ENCODE peak calls at places on chromosomes 13 and 19, in ten cellular contexts. A is stimulated activated CD8-positive, alpha-beta memory T cell treated with anti-CD3 and anti-CD28 coated beads, Interleukin-2, amount 100 ng/mL, for 48 hours; V is AG04450; D is stimulated activated naive CD8-positive, alpha-beta T cell treated with anti-CD3 and anti-CD28 coated beads, Interleukin-15, amount 100 ng/mL, for 72 hours; W is hypothalamus; U is ACHN; S is GM12865; T is globus pallidus; J is NCI-H2107; Z is GM18507. X is an unnamed sample.

GRCh38 chr13:113547248-113547971 is 37.1 kb upstream of the TFDP1 start:
- DNase-seq in S (no peak), Z (no peak), D (no peak), W (no peak), T (no peak), A (no peak), U (no peak), J (no peak), V (no peak), X (no peak)

GRCh38 chr19:1001538-1002166 is 1.4 kb downstream of the GRIN3B start:
- DNase-seq in J (no peak), D (peak), V (no peak), A (peak), Z (peak), T (no peak), W (no peak), S (peak), U (peak), X (no peak)

GRCh38 chr19:44476559-44477408 is 23.5 kb downstream of the ZNF180 start:
- DNase-seq in T (no peak), V (no peak), U (peak), A (no peak), J (no peak), S (peak), D (peak), Z (no peak), W (no peak), X (no peak)

GRCh38 chr13:41004875-41005693 is 14.0 kb downstream of the ELF1 start:
- DNase-seq in W (no peak), S (peak), U (no peak), D (no peak), V (no peak), Z (no peak), T (no peak), J (no peak), A (no peak), X (no peak)

GRCh38 chr19:10975374-10976036 is 14.7 kb downstream of the SMARCA4 start:
- DNase-seq in T (no peak), U (no peak), A (no peak), V (no peak), J (no peak), D (no peak), W (no peak), Z (no peak), S (no peak), X (no peak)

GRCh38 chr13:59038824-59039223 is 1124.9 kb downstream of the DIAPH3 start:
- DNase-seq in V (no peak), T (no peak), W (no peak), A (no peak), S (no peak), Z (no peak), U (peak), D (no peak), J (peak), X (no peak)

GRCh38 chr13:102817241-102817640 is 18.3 kb downstream of the BIVM start:
- DNase-seq in J (no peak), T (no peak), S (no peak), W (no peak), A (no peak), D (no peak), U (no peak), V (no peak), Z (no peak), X (no peak)

GRCh38 chr19:45275370-45275971 is 24.4 kb downstream of the MARK4 start:
- DNase-seq in U (no peak), J (no peak), W (no peak), D (no peak), A (no peak), Z (no peak), S (no peak), V (no peak), T (no peak), X (no peak)

GRCh38 chr19:41868120-41868988 is 8.3 kb downstream of the RPS19 start:
- DNase-seq in V (no peak), A (no peak), T (no peak), J (peak), W (no peak), D (no peak), U (no peak), S (no peak), Z (no peak), X (no peak)

GRCh38 chr19:10811391-10812111 is 24.5 kb downstream of the TMED1 start:
- DNase-seq in W (no peak), V (no peak), Z (no peak), J (no peak), A (no peak), S (no peak), D (no peak), T (no peak), U (no peak), X (no peak)

GRCh38 chr19:45169602-45170001 is 8.4 kb downstream of the TRAPPC6A start:
- DNase-seq in W (no peak), T (no peak), J (no peak), D (no peak), V (no peak), A (no peak), Z (no peak), S (no peak), U (no peak), X (no peak)

GRCh38 chr13:80033286-80033685 is 307.6 kb downstream of the SPRY2 start:
- DNase-seq in W (no peak), D (no peak), Z (no peak), T (no peak), A (no peak), U (no peak), S (no peak), V (no peak), J (no peak), X (no peak)

GRCh38 chr13:76000131-76000530 is 364.0 kb downstream of the LMO7 start:
- DNase-seq in T (no peak), D (no peak), V (no peak), A (no peak), S (no peak), Z (no peak), J (no peak), W (no peak), U (no peak), X (no peak)

GRCh38 chr13:105370011-105370645 is 1165.3 kb downstream of the EFNB2 start:
- DNase-seq in W (no peak), T (no peak), A (no peak), S (no peak), Z (no peak), D (no peak), V (no peak), J (no peak), U (no peak), X (no peak)

GRCh38 chr13:20891034-20891433 is 11.5 kb downstream of the XPO4 start:
- DNase-seq in T (no peak), U (no peak), A (no peak), S (no peak), V (no peak), W (no peak), J (no peak), Z (no peak), D (no peak), X (no peak)

GRCh38 chr13:104442541-104442940 is 1376.3 kb upstream of the SLC10A2 start:
- DNase-seq in V (no peak), S (no peak), W (no peak), D (no peak), J (no peak), T (no peak), U (no peak), Z (no peak), A (no peak), X (no peak)

GRCh38 chr13:109745702-109746101 is 40.7 kb downstream of the IRS2 start:
- DNase-seq in U (no peak), T (no peak), Z (no peak), D (no peak), A (no peak), W (no peak), V (no peak), S (no peak), J (no peak), X (no peak)

GRCh38 chr19:47471733-47472457 is at the start of gene SLC8A2:
- DNase-seq in W (peak), U (peak), V (peak), T (no peak), S (peak), D (peak), A (peak), J (no peak), Z (no peak), X (no peak)

GRCh38 chr13:45833663-45834062 is 17.9 kb downstream of the SIAH3 start:
- DNase-seq in J (no peak), W (peak), S (no peak), T (peak), D (no peak), Z (no peak), U (peak), V (no peak), A (no peak), X (no peak)

GRCh38 chr19:46776927-46777911 is 11.2 kb downstream of the SLC1A5 start:
- DNase-seq in J (no peak), V (no peak), W (no peak), S (no peak), Z (no peak), T (no peak), D (no peak), U (no peak), A (peak), X (no peak)

GRCh38 chr13:85148009-85148408 is 651.2 kb downstream of the SLITRK6 start:
- DNase-seq in S (no peak), T (peak), V (no peak), U (no peak), A (no peak), J (peak), Z (no peak), W (no peak), D (no peak), X (no peak)

GRCh38 chr19:13978306-13978705 is 26.0 kb downstream of the DCAF15 start:
- DNase-seq in A (peak), S (no peak), Z (no peak), D (peak), V (no peak), J (no peak), T (peak), W (no peak), U (no peak), X (no peak)

GRCh38 chr13:48235100-48235813 is 2.3 kb downstream of the ITM2B start:
- DNase-seq in S (peak), U (peak), W (no peak), D (no peak), T (peak), V (no peak), Z (peak), J (no peak), A (no peak), X (no peak)

GRCh38 chr13:83508905-83509304 is 373.4 kb downstream of the SLITRK1 start:
- DNase-seq in Z (no peak), U (no peak), A (no peak), S (no peak), J (no peak), T (no peak), D (no peak), V (no peak), W (no peak), X (no peak)

GRCh38 chr19:43525836-43526771 is 897 bp downstream of the ETHE1 start:
- DNase-seq in T (no peak), V (no peak), A (no peak), S (peak), J (no peak), D (no peak), W (no peak), Z (no peak), U (no peak), X (no peak)

GRCh38 chr13:44806841-44807240 is 182.4 kb downstream of the NUFIP1 start:
- DNase-seq in A (no peak), U (no peak), Z (no peak), S (no peak), V (no peak), W (no peak), J (no peak), D (no peak), T (peak), X (no peak)

GRCh38 chr13:46509981-46510380 is 43.0 kb upstream of the LRCH1 start:
- DNase-seq in W (no peak), T (no peak), A (no peak), U (no peak), V (no peak), D (no peak), Z (no peak), S (no peak), J (no peak), X (no peak)

GRCh38 chr19:2213799-2214198 is 22.3 kb downstream of the PLEKHJ1 start:
- DNase-seq in J (no peak), V (no peak), W (no peak), U (no peak), A (no peak), S (no peak), T (peak), Z (no peak), D (no peak), X (no peak)

GRCh38 chr13:110138009-110138699 is 168.8 kb downstream of the COL4A1 start:
- DNase-seq in Z (peak), D (peak), V (no peak), S (peak), W (no peak), T (no peak), J (peak), U (peak), A (peak), X (peak)

GRCh38 chr13:112603641-112604220 is 15.8 kb upstream of the TUBGCP3 start:
- DNase-seq in U (no peak), V (no peak), Z (no peak), D (no peak), T (no peak), J (no peak), S (no peak), A (no peak), W (no peak), X (no peak)

GRCh38 chr13:62747629-62748028 is 1332.0 kb upstream of the PCDH20 start:
- DNase-seq in Z (no peak), V (no peak), D (no peak), A (no peak), U (peak), S (no peak), T (no peak), W (no peak), J (no peak), X (no peak)

GRCh38 chr19:27774827-27775226 is 1438.1 kb downstream of the UQCRFS1 start:
- DNase-seq in J (no peak), Z (no peak), S (peak), V (no peak), U (peak), T (no peak), W (no peak), A (peak), D (no peak), X (no peak)

GRCh38 chr13:35858665-35859064 is 272.5 kb downstream of the DCLK1 start:
- DNase-seq in D (no peak), W (no peak), V (no peak), U (no peak), J (no peak), S (no peak), A (no peak), T (no peak), Z (no peak), X (no peak)

GRCh38 chr13:113448885-113449692 is 4.2 kb downstream of the ADPRHL1 start:
- DNase-seq in T (no peak), S (peak), J (no peak), U (no peak), W (no peak), V (no peak), Z (no peak), D (peak), A (peak), X (no peak)

GRCh38 chr19:12774588-12775555 is at the start of gene HOOK2:
- DNase-seq in W (peak), U (no peak), J (peak), S (peak), A (no peak), T (no peak), Z (no peak), D (no peak), V (no peak), X (no peak)